ENCODE peak calls at places on chromosomes 12 and 14, in six cellular contexts. Z is ovary; B is Panc1; F is CD4-positive, alpha-beta T cell; N is HL-60; M is uterus. K is an unnamed sample.

GRCh38 chr12:42625611-42626010 is 36.1 kb upstream of the PRICKLE1 start:
- DNase-seq in Z (no peak), B (no peak), F (no peak), N (no peak), M (no peak), K (no peak)

GRCh38 chr12:23576372-23576771 is 373.1 kb downstream of the SOX5 start:
- DNase-seq in Z (no peak), B (no peak), F (no peak), N (no peak), M (no peak), K (no peak)

GRCh38 chr14:76908834-76909233 is 82.6 kb downstream of the LRRC74A start:
- DNase-seq in Z (no peak), B (no peak), F (no peak), N (no peak), M (no peak), K (no peak)

GRCh38 chr12:46965137-46965536 is 114.3 kb upstream of the PCED1B start:
- DNase-seq in Z (no peak), B (no peak), F (no peak), N (no peak), M (no peak), K (no peak)

GRCh38 chr14:78608998-78609787 is 439.0 kb downstream of the NRXN3 start:
- DNase-seq in Z (no peak), B (no peak), F (no peak), N (no peak), M (no peak), K (no peak)

GRCh38 chr12:29690728-29691127 is 93.0 kb downstream of the TMTC1 start:
- DNase-seq in Z (no peak), B (no peak), F (no peak), N (no peak), M (no peak), K (no peak)

GRCh38 chr12:12564911-12565310 is 2.2 kb upstream of the DUSP16 start:
- DNase-seq in Z (no peak), B (no peak), F (no peak), N (no peak), M (no peak), K (no peak)

GRCh38 chr12:106814649-106815048 is 40.2 kb downstream of the RIC8B start:
- DNase-seq in Z (no peak), B (no peak), F (no peak), N (no peak), M (no peak), K (no peak)

GRCh38 chr14:35374273-35374681 is 30.3 kb downstream of the NFKBIA start:
- DNase-seq in Z (no peak), B (peak; percentile 50), F (no peak), N (peak; percentile 41), M (peak; percentile 50), K (peak; percentile 45)

GRCh38 chr12:57614948-57615500 is 3.8 kb downstream of the ARHGEF25 start:
- DNase-seq in Z (no peak), B (no peak), F (no peak), N (no peak), M (no peak), K (no peak)

GRCh38 chr12:87491598-87491997 is 537.6 kb downstream of the C12orf50 start:
- DNase-seq in Z (no peak), B (no peak), F (no peak), N (no peak), M (no peak), K (no peak)

GRCh38 chr14:59337151-59337611 is 128.0 kb downstream of the GPR135 start:
- DNase-seq in Z (peak; percentile 41), B (no peak), F (no peak), N (no peak), M (peak; percentile 81), K (no peak)

GRCh38 chr12:103301642-103302620 is 193.8 kb downstream of the C12orf42 start:
- DNase-seq in Z (no peak), B (no peak), F (no peak), N (no peak), M (no peak), K (no peak)

GRCh38 chr14:23388996-23389395 is 12.2 kb downstream of the CMTM5 start:
- DNase-seq in Z (no peak), B (no peak), F (no peak), N (no peak), M (no peak), K (no peak)

GRCh38 chr12:60194682-60195081 is 598.9 kb downstream of the SLC16A7 start:
- DNase-seq in Z (no peak), B (no peak), F (no peak), N (no peak), M (no peak), K (no peak)

GRCh38 chr14:84496677-84497076 is 1033.3 kb upstream of the FLRT2 start:
- DNase-seq in Z (no peak), B (no peak), F (no peak), N (no peak), M (no peak), K (no peak)

GRCh38 chr14:102187044-102187443 is 47.3 kb downstream of the WDR20 start:
- DNase-seq in Z (no peak), B (no peak), F (no peak), N (no peak), M (no peak), K (no peak)

GRCh38 chr12:120662879-120663278 is 22.5 kb downstream of the CABP1 start:
- DNase-seq in Z (no peak), B (no peak), F (no peak), N (no peak), M (no peak), K (no peak)

GRCh38 chr14:69349091-69349777 is 48.9 kb downstream of the ERH start:
- DNase-seq in Z (no peak), B (no peak), F (no peak), N (no peak), M (no peak), K (no peak)

GRCh38 chr12:78865297-78865955 is 852 bp downstream of the SYT1 start:
- DNase-seq in Z (no peak), B (no peak), F (no peak), N (no peak), M (no peak), K (no peak)

GRCh38 chr14:88189840-88190191 is 133.3 kb downstream of the KCNK10 start:
- DNase-seq in Z (no peak), B (no peak), F (no peak), N (no peak), M (no peak), K (no peak)

GRCh38 chr12:48795550-48796455 is 6.9 kb upstream of the ADCY6 start:
- DNase-seq in Z (peak; percentile 75), B (peak; percentile 79), F (peak; percentile 32), N (no peak), M (peak; percentile 77), K (peak; percentile 87)

GRCh38 chr12:45756666-45757065 is 27.2 kb downstream of the ARID2 start:
- DNase-seq in Z (no peak), B (no peak), F (no peak), N (no peak), M (no peak), K (no peak)

GRCh38 chr12:57039016-57039798 is 10.7 kb downstream of the MYO1A start:
- DNase-seq in Z (no peak), B (no peak), F (no peak), N (no peak), M (no peak), K (no peak)

GRCh38 chr14:64220466-64220865 is 73.7 kb downstream of the ESR2 start:
- DNase-seq in Z (peak; percentile 82), B (no peak), F (no peak), N (no peak), M (peak; percentile 45), K (no peak)

GRCh38 chr12:107610030-107610859 is 75.4 kb upstream of the PWP1 start:
- DNase-seq in Z (no peak), B (no peak), F (no peak), N (no peak), M (no peak), K (no peak)

GRCh38 chr12:9948606-9949286 is 16.6 kb upstream of the CLEC2A start:
- DNase-seq in Z (no peak), B (no peak), F (no peak), N (no peak), M (no peak), K (no peak)

GRCh38 chr12:75564821-75565220 is 53.4 kb upstream of the KRR1 start:
- DNase-seq in Z (no peak), B (no peak), F (no peak), N (no peak), M (no peak), K (no peak)

GRCh38 chr14:95541932-95542554 is 7.2 kb downstream of the GLRX5 start:
- DNase-seq in Z (no peak), B (no peak), F (no peak), N (no peak), M (no peak), K (no peak)

GRCh38 chr14:51069065-51069464 is 25.8 kb downstream of the TRIM9 start:
- DNase-seq in Z (no peak), B (no peak), F (no peak), N (no peak), M (no peak), K (no peak)

GRCh38 chr12:101997102-101997501 is 64.7 kb downstream of the WASHC3 start:
- DNase-seq in Z (no peak), B (no peak), F (no peak), N (no peak), M (no peak), K (no peak)

GRCh38 chr12:101995684-101996083 is 66.1 kb downstream of the WASHC3 start:
- DNase-seq in Z (no peak), B (no peak), F (no peak), N (no peak), M (no peak), K (no peak)

GRCh38 chr12:101992091-101992490 is 69.7 kb downstream of the WASHC3 start:
- DNase-seq in Z (no peak), B (no peak), F (no peak), N (no peak), M (no peak), K (no peak)
- TF ChIP-seq CTCF in Z (no peak), B (no peak), F (no peak), N (no peak), M (no peak), K (no peak)

DNA sequence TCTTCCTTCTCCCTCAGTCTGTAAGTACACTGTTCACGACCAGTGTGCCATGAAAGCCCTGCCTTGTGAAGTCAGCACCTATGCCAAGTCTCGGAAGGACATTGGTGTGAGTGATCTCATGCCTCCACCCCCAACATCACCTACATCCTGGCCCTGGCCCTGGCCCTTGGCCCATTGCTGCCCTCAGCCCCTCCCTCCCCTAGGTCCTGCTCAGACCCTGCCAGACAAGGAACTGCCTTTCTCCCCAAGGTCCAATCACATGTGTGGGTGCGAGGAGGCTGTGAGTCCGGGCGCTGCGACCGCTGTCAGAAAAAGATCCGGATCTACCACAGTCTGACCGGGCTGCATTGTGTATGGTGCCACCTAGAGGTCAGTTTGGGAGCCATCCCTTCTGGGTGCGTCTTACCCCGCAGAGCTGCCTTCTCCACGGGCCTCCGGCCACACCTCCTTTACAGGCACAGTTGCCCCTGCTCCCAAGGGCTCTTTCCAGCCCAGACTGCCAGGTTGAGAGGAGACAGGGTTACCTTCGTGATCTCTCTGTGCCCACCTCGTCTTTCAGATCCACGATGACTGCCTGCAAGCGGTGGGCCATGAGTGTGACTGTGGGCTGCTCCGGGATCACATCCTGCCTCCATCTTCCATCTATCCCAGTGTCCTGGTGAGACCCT is 9.2 kb downstream of the DGKA start:
- DNase-seq in Z (peak; percentile 84), B (peak; percentile 81), F (peak; percentile 79), N (peak; percentile 80), M (peak; percentile 84), K (peak; percentile 93)
- TF ChIP-seq CTCF in Z (peak; percentile 87), B (peak; percentile 96), F (peak; percentile 92), N (peak; percentile 98), M (peak; percentile 86), K (peak; percentile 75)

GRCh38 chr12:101823891-101824290 is 6.9 kb downstream of the GNPTAB start:
- DNase-seq in Z (no peak), B (no peak), F (peak; percentile 47), N (peak; percentile 28), M (peak; percentile 18), K (peak; percentile 49)
- TF ChIP-seq CTCF in Z (no peak), B (no peak), F (peak; percentile 42), N (no peak), M (no peak), K (no peak)

GRCh38 chr14:22002860-22003284 is 329.3 kb upstream of the OR4E1 start:
- DNase-seq in Z (no peak), B (no peak), F (peak; percentile 58), N (no peak), M (no peak), K (no peak)
- TF ChIP-seq CTCF in Z (no peak), B (peak; percentile 61), F (peak; percentile 60), N (peak; percentile 39), M (no peak), K (peak; percentile 19)

K was measured in colonic mucosa.